ENCODE peak calls at places on chromosomes 5 and 9, in six cellular contexts. D, H, U, W, O and S are unnamed samples.
A peak's percentile ranks its signal among the peaks of the same experiment; 100 is the strongest.

GRCh38 chr9:108617661-108618060 is 238.1 kb downstream of the ACTL7B start:
- DNase-seq in W (no peak), D (no peak), H (no peak), O (no peak), U (no peak), S (no peak)

GRCh38 chr5:172858990-172859811 is 25.1 kb downstream of the ERGIC1 start:
- DNase-seq in H (no peak), W (no peak), D (peak; percentile 97), O (no peak), U (no peak), S (no peak)

GRCh38 chr5:67971223-67971830 is 244.2 kb upstream of the PIK3R1 start:
- DNase-seq in D (peak; percentile 69), U (no peak), W (no peak), H (no peak), O (no peak), S (no peak)

GRCh38 chr5:10828241-10828640 is 67.2 kb upstream of the DAP start:
- DNase-seq in O (no peak), H (no peak), D (peak; percentile 66), W (no peak), U (no peak), S (no peak)

GRCh38 chr5:151123897-151124751 is 33.5 kb downstream of the ANXA6 start:
- DNase-seq in O (peak; percentile 80), W (peak; percentile 68), H (no peak), D (no peak), U (peak; percentile 91), S (peak; percentile 91)

GRCh38 chr5:1429501-1429900 is 15.7 kb downstream of the SLC6A3 start:
- DNase-seq in U (no peak), H (no peak), O (no peak), W (no peak), D (no peak), S (no peak)

GRCh38 chr9:130240410-130241197 is 25.0 kb upstream of the HMCN2 start:
- DNase-seq in H (no peak), O (no peak), W (no peak), U (peak; percentile 83), D (peak; percentile 45), S (peak; percentile 70)

GRCh38 chr9:113503613-113504230 is 40.2 kb downstream of the RGS3 start:
- DNase-seq in H (no peak), D (no peak), U (no peak), O (no peak), W (no peak), S (no peak)